ENCODE peak calls at places on chromosomes 1 and 21, in five cellular contexts. V, H, Q, M and T are unnamed samples.

GRCh38 chr1:197811769-197812168 is 36.5 kb upstream of the DENND1B start:
- DNase-seq in H (no peak), V (no peak), Q (no peak), M (no peak), T (no peak)

GRCh38 chr1:94634977-94635416 is 93.4 kb upstream of the F3 start:
- DNase-seq in Q (no peak), H (no peak), V (no peak), M (no peak), T (no peak)

GRCh38 chr1:232669981-232670763 is 40.2 kb upstream of the SIPA1L2 start:
- DNase-seq in Q (no peak), V (no peak), H (no peak), M (no peak), T (no peak)

GRCh38 chr1:54377040-54377691 is 29.0 kb downstream of the SSBP3 start:
- DNase-seq in V (no peak), M (no peak), Q (no peak), H (no peak), T (peak)

GRCh38 chr1:174734270-174734669 is 265.5 kb upstream of the CACYBP start:
- DNase-seq in Q (no peak), M (no peak), H (no peak), V (no peak), T (no peak)

GRCh38 chr1:9792156-9793042 is 31.4 kb downstream of the CLSTN1 start:
- DNase-seq in V (no peak), H (no peak), M (no peak), Q (no peak), T (peak)

GRCh38 chr21:35528109-35529042 is 479.3 kb upstream of the RUNX1 start:
- DNase-seq in H (no peak), M (peak), V (peak), Q (peak), T (peak)

GRCh38 chr1:97745912-97746311 is 174.9 kb downstream of the DPYD start:
- DNase-seq in M (no peak), V (no peak), Q (no peak), H (no peak), T (no peak)

GRCh38 chr1:32494196-32494595 is 29.3 kb downstream of the ZBTB8B start:
- DNase-seq in H (no peak), V (no peak), Q (no peak), M (no peak), T (no peak)

GRCh38 chr1:78843111-78843908 is 163.2 kb downstream of the ADGRL4 start:
- DNase-seq in Q (no peak), H (no peak), V (no peak), M (no peak), T (no peak)

GRCh38 chr1:46719689-46720088 is 775 bp upstream of the EFCAB14 start:
- DNase-seq in M (no peak), H (no peak), V (no peak), Q (no peak), T (no peak)

GRCh38 chr1:226666714-226667113 is 72.4 kb downstream of the ITPKB start:
- DNase-seq in H (no peak), Q (no peak), V (no peak), M (no peak), T (no peak)

GRCh38 chr21:26587621-26588260 is 14.7 kb upstream of the CYYR1 start:
- DNase-seq in H (no peak), M (no peak), V (no peak), Q (no peak), T (no peak)

GRCh38 chr1:60825593-60825992 is 256.8 kb upstream of the NFIA start:
- DNase-seq in M (peak), Q (no peak), V (no peak), H (no peak), T (no peak)

GRCh38 chr1:169312084-169312954 is 55.3 kb downstream of the NME7 start:
- DNase-seq in Q (no peak), M (no peak), V (no peak), H (peak), T (no peak)

GRCh38 chr1:213979751-213980605 is 7.8 kb upstream of the PROX1 start:
- DNase-seq in V (no peak), Q (no peak), M (peak), H (no peak), T (no peak)

GRCh38 chr1:10624256-10625050 is 149.7 kb downstream of the PEX14 start:
- DNase-seq in V (no peak), H (no peak), Q (no peak), M (no peak), T (no peak)

GRCh38 chr1:198483006-198483405 is 57.5 kb downstream of the ATP6V1G3 start:
- DNase-seq in H (no peak), M (no peak), Q (no peak), V (no peak), T (no peak)

GRCh38 chr1:9111957-9112356 is 16.9 kb downstream of the GPR157 start:
- DNase-seq in V (no peak), Q (no peak), M (no peak), H (no peak), T (no peak)

GRCh38 chr21:32415451-32415850 is 2.9 kb downstream of the EVA1C start:
- DNase-seq in H (no peak), M (no peak), Q (no peak), V (peak), T (no peak)

GRCh38 chr21:32414579-32415358 is 2.3 kb downstream of the EVA1C start:
- DNase-seq in V (peak), Q (no peak), H (no peak), M (no peak), T (peak)

GRCh38 chr21:32412162-32412997 is at the start of gene EVA1C:
- DNase-seq in M (peak), V (peak), H (no peak), Q (peak), T (peak)

GRCh38 chr21:32412998-32413504 is 545 bp downstream of the EVA1C start:
- DNase-seq in M (peak), Q (peak), H (no peak), V (peak), T (peak)

DNA sequence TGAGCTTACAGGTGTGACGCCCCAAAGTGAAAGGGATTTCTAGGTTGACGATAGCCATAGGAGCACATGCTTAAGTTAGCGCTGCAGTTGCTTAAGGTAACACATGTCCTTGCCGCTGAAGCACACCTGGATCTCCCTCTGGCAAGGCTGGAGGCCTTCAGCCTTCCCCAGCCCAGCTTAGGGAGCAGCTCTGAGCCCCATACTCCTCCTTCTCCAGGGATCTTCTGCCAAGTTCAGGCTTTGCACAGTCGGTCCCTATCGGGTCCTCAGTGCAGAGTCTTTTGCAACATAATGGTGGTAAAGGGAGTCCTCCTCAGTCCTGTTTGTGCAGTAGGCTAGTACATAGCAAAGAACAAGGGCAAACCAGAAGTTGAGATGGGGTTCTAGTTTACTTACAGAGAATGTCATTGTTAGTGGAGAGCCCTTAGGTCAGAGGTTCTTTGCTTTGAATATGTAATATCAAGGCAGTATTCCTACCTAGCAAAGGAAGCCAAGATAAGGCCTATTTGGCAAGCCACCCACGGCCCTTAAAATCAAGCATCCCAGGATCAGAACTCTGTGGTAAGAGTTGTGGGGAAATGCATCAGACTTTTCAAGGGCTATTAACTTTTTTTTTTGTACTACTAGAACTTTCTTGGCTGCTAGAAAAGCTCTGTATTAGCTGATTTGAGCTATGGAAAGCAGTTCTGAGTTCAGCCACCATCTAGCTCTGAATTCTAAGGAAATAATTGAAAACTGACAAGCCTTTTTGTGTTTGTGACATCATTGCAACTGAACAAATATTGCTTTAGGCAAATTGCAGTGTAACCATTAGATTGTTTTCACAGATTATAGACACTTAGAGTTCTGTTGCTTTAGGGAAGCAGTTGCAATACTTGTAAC is 1.4 kb downstream of the EVA1C start:
- DNase-seq in H (no peak), Q (no peak), V (peak), M (no peak), T (peak)
- H3K27ac ChIP-seq in H (no peak), Q (peak), V (peak), M (peak), T (peak)

DNA sequence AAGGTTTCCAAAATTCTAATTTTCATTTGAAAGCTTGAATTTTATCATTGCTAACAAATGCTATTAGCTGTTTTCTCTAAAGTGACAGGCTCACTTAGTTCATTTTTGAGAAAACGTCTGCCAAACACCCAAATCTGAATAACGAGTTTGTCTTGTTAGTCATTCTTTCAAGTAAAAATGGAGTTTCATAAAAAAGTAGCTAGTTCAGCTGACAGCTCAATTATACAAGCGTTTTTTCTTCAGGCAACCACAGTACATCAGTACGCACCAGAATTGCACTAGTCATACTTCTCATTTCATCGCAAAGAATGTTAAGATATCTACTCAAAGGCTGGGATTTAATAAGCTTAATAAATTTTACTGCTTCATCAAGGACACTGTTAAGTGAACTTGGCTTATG is 72.3 kb upstream of the SLFNL1 start:
- DNase-seq in M (no peak), Q (no peak), H (no peak), V (no peak), T (no peak)
- TF ChIP-seq POLR2A in M (no peak), Q (no peak), H (no peak), V (no peak), T (no peak)

GRCh38 chr1:183470961-183471747 is 1.1 kb upstream of the SMG7 start:
- DNase-seq in H (peak), V (peak), Q (peak), M (peak), T (peak)

GRCh38 chr1:183473286-183473536 is 912 bp downstream of the SMG7 start:
- DNase-seq in H (no peak), Q (no peak), V (no peak), M (no peak), T (no peak)

GRCh38 chr1:183470147-183470960 is 1.9 kb upstream of the SMG7 start:
- DNase-seq in H (peak), V (peak), Q (peak), M (peak), T (peak)

GRCh38 chr1:183472488-183473285 is at the start of gene SMG7:
- DNase-seq in Q (peak), V (peak), M (peak), H (no peak), T (no peak)

DNA sequence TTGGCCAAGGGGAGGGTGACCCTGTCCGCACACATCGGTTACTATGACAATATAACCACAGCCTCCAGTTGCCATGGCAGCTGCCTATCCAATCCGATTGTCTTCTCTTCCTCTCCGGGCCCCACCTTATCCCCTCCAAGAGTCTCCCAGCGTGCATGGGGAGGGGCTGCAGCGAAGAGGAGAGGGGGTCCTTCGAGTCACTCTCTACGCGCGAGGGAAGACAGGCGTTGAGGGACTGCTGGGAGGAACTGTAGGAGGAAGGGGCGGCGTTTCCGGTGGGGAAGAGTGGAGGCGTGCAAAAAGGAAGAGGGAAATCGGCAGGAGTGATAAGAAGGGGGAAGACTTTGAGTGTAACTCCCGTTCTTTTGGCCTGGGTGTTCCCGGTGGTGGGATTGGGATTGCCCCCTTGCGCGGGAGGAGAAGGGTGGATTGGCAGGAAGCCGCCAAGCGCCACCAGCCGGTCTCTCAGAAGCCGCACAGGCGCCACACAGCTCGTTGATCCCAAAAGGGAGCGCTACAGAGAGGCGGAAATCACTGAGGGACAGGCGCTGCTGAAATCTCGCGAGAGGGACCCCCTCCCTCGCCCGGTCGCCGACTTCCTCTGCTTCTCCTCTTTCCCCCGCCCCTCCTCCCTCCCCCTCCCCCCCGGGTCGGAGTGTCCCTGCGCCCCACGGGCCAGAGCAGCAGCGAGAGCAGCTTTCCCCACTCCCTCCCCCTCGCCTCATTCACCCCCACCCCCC is 381 bp upstream of the SMG7 start:
- DNase-seq in V (peak), Q (peak), H (peak), M (peak), T (peak)
- TF ChIP-seq CTCF in V (no peak), Q (peak), H (peak), M (no peak), T (no peak)

GRCh38 chr21:38170705-38171682 is 85.8 kb upstream of the KCNJ15 start:
- DNase-seq in V (no peak), M (no peak), Q (no peak), H (no peak), T (no peak)
- H3K27ac ChIP-seq in V (no peak), M (peak), Q (no peak), H (no peak), T (no peak)

GRCh38 chr1:149888160-149888998 is 11.0 kb upstream of the BOLA1 start:
- DNase-seq in V (peak), H (peak), M (peak), Q (peak), T (peak)
- TF ChIP-seq POLR2A in V (peak), H (peak), M (no peak), Q (peak), T (peak)

GRCh38 chr1:38500352-38500751 is 359.2 kb downstream of the RRAGC start:
- DNase-seq in H (no peak), V (no peak), Q (no peak), M (no peak), T (no peak)
- TF ChIP-seq CTCF in H (peak), V (peak), Q (peak), M (no peak), T (no peak)

GRCh38 chr1:12001249-12001917 is 17.9 kb upstream of the MIIP start:
- DNase-seq in H (no peak), M (no peak), Q (no peak), V (peak), T (no peak)
- H3K27ac ChIP-seq in H (no peak), M (no peak), Q (peak), V (no peak), T (no peak)

DNA sequence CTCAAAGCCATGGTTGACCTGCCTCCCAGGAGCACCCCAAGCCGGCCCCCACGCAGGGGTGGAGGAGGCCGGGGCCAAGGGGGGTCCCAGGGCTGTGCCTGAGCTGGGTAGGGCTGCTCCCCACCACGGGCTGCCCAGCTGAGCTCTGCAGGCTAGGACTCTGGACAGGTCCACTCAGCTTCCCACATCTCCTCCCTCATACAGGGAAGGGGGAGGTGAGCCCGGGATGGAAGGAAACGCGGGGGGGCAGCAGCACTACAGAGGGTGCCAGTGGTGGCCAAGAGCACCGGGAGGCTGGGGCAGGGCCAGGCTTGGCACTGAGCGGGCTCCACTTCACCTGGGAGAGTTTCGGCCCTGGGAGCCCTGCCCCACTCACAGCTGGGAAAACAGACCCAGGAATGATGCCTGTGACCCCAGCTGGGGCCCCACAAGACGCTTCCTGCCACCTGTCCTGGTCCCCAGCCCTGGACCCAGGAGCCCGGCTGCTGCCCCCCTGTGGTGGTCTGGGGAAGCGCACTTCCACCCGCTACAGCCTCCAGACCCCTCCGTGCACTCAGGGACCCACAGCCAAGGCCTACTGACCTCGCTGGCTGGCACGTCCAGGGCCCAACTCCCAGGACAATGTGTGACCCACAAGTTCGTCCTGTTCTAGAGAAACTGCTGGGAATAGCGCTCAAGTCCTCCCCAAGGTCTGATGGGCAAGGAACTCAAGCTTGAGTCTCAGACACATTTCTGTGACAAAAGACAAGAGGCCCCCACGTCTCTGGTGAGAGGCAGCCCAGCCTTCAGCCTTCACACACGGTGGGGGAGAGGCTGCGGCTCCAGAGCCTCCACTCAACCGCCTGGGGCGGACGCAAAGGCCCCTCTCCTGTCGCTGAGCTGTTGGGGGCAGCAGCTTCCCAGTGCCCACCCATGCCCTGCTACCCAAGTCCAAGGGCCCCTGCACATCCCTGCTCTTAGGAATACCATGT is 3.0 kb downstream of the AURKAIP1 start:
- DNase-seq in H (no peak), V (peak), M (peak), Q (peak), T (peak)
- TF ChIP-seq POLR2A in H (peak), V (no peak), M (no peak), Q (no peak), T (no peak)